ENCODE peak calls at places on chromosomes 12 and 14, in four cellular contexts. C is K562, Y is GM12878, R is HepG2. X is an unnamed sample.

GRCh38 chr14:92328664-92329255 is 5.8 kb downstream of the SLC24A4 start:
- DNase-seq in C (no peak), R (no peak), Y (no peak), X (no peak)

GRCh38 chr12:124680863-124681778 is 113.7 kb upstream of the NCOR2 start:
- DNase-seq in C (peak; percentile 63), Y (peak; percentile 71), R (peak; percentile 80), X (peak; percentile 94)

GRCh38 chr14:91996951-91997371 is 42.9 kb downstream of the TRIP11 start:
- DNase-seq in Y (no peak), C (peak; percentile 14), R (peak; percentile 48), X (peak; percentile 85)

GRCh38 chr14:22386924-22387775 is 201.9 kb downstream of the DAD1 start:
- DNase-seq in C (peak; percentile 55), R (peak; percentile 88), Y (peak; percentile 77), X (peak; percentile 77)

GRCh38 chr14:35229495-35230089 is 62.6 kb upstream of the PSMA6 start:
- DNase-seq in R (peak; percentile 49), C (peak; percentile 14), Y (no peak), X (peak; percentile 41)

GRCh38 chr14:53963491-53964227 is 7.0 kb upstream of the BMP4 start:
- DNase-seq in Y (no peak), R (no peak), C (no peak), X (peak; percentile 44)

GRCh38 chr12:76242813-76243540 is 105.2 kb downstream of the BBS10 start:
- DNase-seq in R (no peak), Y (no peak), C (no peak), X (no peak)

GRCh38 chr12:10968765-10969456 is 17.8 kb downstream of the TAS2R50 start:
- DNase-seq in C (no peak), Y (no peak), R (no peak), X (peak; percentile 81)

GRCh38 chr14:34212574-34212973 is 249.5 kb downstream of the SPTSSA start:
- DNase-seq in R (no peak), Y (no peak), C (no peak), X (no peak)

GRCh38 chr14:54503476-54503875 is 6.2 kb upstream of the CGRRF1 start:
- DNase-seq in C (no peak), R (peak; percentile 64), Y (no peak), X (peak; percentile 37)

GRCh38 chr14:72613196-72613974 is 280.5 kb downstream of the DPF3 start:
- DNase-seq in R (no peak), C (no peak), Y (no peak), X (peak; percentile 54)

GRCh38 chr14:23284654-23285529 is 1.0 kb downstream of the HOMEZ start:
- DNase-seq in Y (no peak), R (peak; percentile 39), C (no peak), X (no peak)

GRCh38 chr12:121648458-121649028 is 20.9 kb downstream of the MORN3 start:
- DNase-seq in R (no peak), C (no peak), Y (no peak), X (no peak)
- H4K20me1 ChIP-seq in R (no peaks in the 10 kb centered on the region), C (no peaks in the 10 kb centered on the region), Y (no peaks in the 10 kb centered on the region), X (no peaks in the 10 kb centered on the region)

DNA sequence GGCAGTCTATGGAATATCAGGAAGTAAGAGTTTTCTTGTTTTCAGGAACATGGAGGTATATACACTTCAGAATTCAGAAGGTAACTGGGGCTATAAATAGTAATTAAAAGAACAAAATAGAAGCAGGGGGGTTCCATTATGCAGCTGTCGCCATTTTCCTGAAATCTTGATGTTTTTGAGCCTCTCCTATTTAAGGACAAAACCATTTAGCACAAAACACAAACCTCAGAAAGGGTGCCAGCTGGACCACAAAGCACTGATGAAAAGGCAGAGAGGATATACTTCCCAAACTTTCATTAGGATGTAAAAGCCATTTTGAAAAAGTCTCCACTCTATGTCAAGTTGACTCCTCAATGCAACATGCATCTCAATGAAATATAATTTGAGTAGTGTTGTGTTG is 54.2 kb upstream of the OR5AU1 start:
- DNase-seq in C (no peak), R (no peak), Y (no peak), X (no peak)
- H3K79me2 ChIP-seq in C (peaks cover 30% of the 10 kb centered on the region), R (peaks cover 15% of the 10 kb centered on the region), Y (peaks cover 9% of the 10 kb centered on the region), X (peaks cover 31% of the 10 kb centered on the region)

GRCh38 chr14:74255281-74255680 is 16.0 kb downstream of the VSX2 start:
- DNase-seq in C (no peak), R (no peak), Y (no peak), X (no peak)

GRCh38 chr14:74257988-74258704 is 18.9 kb downstream of the VSX2 start:
- DNase-seq in Y (no peak), C (no peak), R (no peak), X (no peak)

GRCh38 chr14:74258705-74259035 is 19.4 kb downstream of the VSX2 start:
- DNase-seq in C (no peak), R (no peak), Y (no peak), X (no peak)

GRCh38 chr14:74259513-74259912 is 20.3 kb downstream of the VSX2 start:
- DNase-seq in Y (no peak), C (no peak), R (no peak), X (no peak)

DNA sequence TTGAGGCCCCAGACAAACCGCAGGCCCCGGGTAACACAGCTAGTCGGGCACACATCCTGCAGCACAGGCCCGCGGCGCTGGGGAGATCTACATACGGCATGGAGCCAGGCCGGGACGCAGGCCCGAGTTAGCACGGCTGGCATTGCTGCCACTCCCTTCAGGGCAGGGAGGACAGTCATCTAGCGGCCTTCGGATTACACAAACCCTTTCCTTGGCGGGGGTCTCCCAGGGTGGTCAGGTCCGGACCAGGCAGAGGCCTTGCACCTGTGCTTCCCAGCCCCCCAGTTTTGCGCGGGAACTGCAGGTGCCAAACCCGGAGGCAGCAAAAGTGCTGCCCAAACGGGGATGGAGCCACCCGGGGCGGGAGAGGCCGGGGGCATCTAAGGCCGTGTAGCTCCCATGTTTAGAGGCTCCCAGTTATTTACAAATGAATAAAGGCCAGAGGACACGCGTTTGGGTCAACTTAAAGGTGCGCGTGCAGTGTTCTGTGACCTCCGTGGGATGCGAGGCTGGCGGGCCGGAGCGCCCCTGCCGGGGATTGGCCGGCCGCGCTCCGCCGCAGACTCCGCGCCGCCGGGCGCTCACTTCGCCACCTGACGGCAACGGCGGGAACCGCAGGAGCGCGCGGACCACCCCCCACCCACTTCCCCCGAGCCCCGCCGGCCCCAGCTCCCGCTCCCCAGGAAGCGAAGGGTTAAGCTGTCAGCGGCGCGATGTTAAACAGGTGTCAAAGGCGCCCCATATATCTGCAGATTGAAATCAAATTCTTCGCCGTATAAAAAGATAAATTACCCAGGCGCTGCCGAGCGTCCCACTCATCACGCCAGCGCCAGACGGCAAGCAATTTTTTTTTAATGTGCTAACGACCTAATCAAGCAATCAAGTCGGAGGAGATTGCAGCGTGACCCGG is 18.1 kb downstream of the VSX2 start:
- DNase-seq in R (no peak), C (peak; percentile 81), Y (no peak), X (peak; percentile 21)
- TF ChIP-seq MYC in R (no peak), C (no peak), Y (no peak), X (no peak)

DNA sequence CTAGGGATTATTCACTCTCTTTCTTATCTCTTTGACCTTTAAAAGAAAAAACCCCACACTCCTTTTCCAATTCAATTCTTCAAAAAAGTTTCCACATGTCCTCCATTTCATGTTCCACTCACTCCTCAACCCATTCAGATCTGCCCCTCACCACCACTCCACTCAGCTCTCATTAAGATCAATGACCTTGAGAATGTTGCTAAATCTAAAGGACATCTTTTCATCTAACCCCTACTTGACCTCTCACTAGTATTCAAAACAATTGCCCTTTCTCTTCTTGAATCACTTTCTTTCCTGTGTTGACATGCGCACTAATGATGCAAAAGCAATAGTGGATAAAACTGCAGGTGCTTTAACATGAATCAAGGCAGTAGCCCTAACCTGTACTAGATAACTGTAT is 9.9 kb downstream of the HECTD1 start:
- DNase-seq in C (no peak), Y (no peak), R (peak; percentile 62), X (no peak)
- H4K20me1 ChIP-seq in C (peaks cover 11% of the 10 kb centered on the region), Y (no peaks in the 10 kb centered on the region), R (peaks cover 54% of the 10 kb centered on the region), X (peaks cover 15% of the 10 kb centered on the region)

GRCh38 chr12:121417847-121418246 is 17.9 kb downstream of the RNF34 start:
- DNase-seq in Y (no peak), R (no peak), C (no peak), X (no peak)

GRCh38 chr12:121413917-121414316 is 14.0 kb downstream of the RNF34 start:
- DNase-seq in Y (no peak), R (no peak), C (no peak), X (no peak)
- H3K79me2 ChIP-seq in Y (peaks cover 5% of the 10 kb centered on the region), R (peaks cover 8% of the 10 kb centered on the region), C (peaks cover 2% of the 10 kb centered on the region), X (peaks cover 3% of the 10 kb centered on the region)

X was measured in endothelial cell of umbilical vein.